ENCODE peak calls at places on chromosomes 16 and 17, in four cellular contexts. One of them, this sample, is unnamed.

GRCh38 chr16:23286131-23286532 is 16.0 kb upstream of the SCNN1B start:
- DNase-seq in H1: no peak
- DNase-seq in SK-N-SH: no peak
- DNase-seq in HCT116: no peak
- DNase-seq in this sample: no peak

GRCh38 chr17:76957600-76958464 is 89.6 kb downstream of the MGAT5B start:
- DNase-seq in HCT116: no peak
- DNase-seq in SK-N-SH: no peak
- DNase-seq in H1: no peak
- DNase-seq in this sample: no peak

GRCh38 chr17:14755002-14755401 is 454.1 kb downstream of the HS3ST3B1 start:
- DNase-seq in H1: no peak
- DNase-seq in HCT116: no peak
- DNase-seq in SK-N-SH: no peak
- DNase-seq in this sample: no peak

GRCh38 chr17:67290994-67291362 is 46.0 kb upstream of the HELZ start:
- DNase-seq in HCT116: no peak
- DNase-seq in SK-N-SH: peak; percentile 39
- DNase-seq in H1: no peak
- DNase-seq in this sample: no peak

GRCh38 chr17:65345261-65346060 is 208.3 kb downstream of the RGS9 start:
- DNase-seq in HCT116: no peak
- DNase-seq in H1: no peak
- DNase-seq in SK-N-SH: no peak
- DNase-seq in this sample: no peak

GRCh38 chr17:45997624-45998023 is 1.4 kb upstream of the STH start:
- DNase-seq in SK-N-SH: no peak
- DNase-seq in HCT116: no peak
- DNase-seq in H1: no peak
- DNase-seq in this sample: no peak

GRCh38 chr16:47523342-47524006 is 62.3 kb downstream of the PHKB start:
- DNase-seq in SK-N-SH: no peak
- DNase-seq in HCT116: no peak
- DNase-seq in H1: no peak
- DNase-seq in this sample: no peak

GRCh38 chr17:59381716-59382570 is 50.5 kb downstream of the YPEL2 start:
- DNase-seq in H1: no peak
- DNase-seq in HCT116: no peak
- DNase-seq in SK-N-SH: no peak
- DNase-seq in this sample: no peak

GRCh38 chr16:1580956-1581355 is 30.9 kb downstream of the IFT140 start:
- DNase-seq in HCT116: no peak
- DNase-seq in SK-N-SH: no peak
- DNase-seq in H1: no peak
- DNase-seq in this sample: no peak

GRCh38 chr16:70740174-70740918 is 54.5 kb upstream of the MTSS2 start:
- DNase-seq in H1: no peak
- DNase-seq in SK-N-SH: no peak
- DNase-seq in HCT116: no peak
- DNase-seq in this sample: no peak

GRCh38 chr17:67322039-67322787 is 44.2 kb downstream of the PSMD12 start:
- DNase-seq in HCT116: no peak
- DNase-seq in H1: peak; percentile 46
- DNase-seq in SK-N-SH: peak; percentile 40
- DNase-seq in this sample: peak; percentile 70

GRCh38 chr17:73118139-73118538 is 25.7 kb upstream of the SLC39A11 start:
- DNase-seq in H1: no peak
- DNase-seq in HCT116: no peak
- DNase-seq in SK-N-SH: no peak
- DNase-seq in this sample: no peak

GRCh38 chr17:77383613-77384608 is 243.1 kb downstream of the SEC14L1 start:
- DNase-seq in SK-N-SH: no peak
- DNase-seq in HCT116: no peak
- DNase-seq in H1: no peak
- DNase-seq in this sample: no peak

GRCh38 chr17:61387511-61388305 is 11.9 kb upstream of the TBX2 start:
- DNase-seq in H1: no peak
- DNase-seq in HCT116: no peak
- DNase-seq in SK-N-SH: no peak
- DNase-seq in this sample: no peak

GRCh38 chr16:67151431-67152097 is 766 bp upstream of the B3GNT9 start:
- DNase-seq in HCT116: no peak
- DNase-seq in H1: no peak
- DNase-seq in SK-N-SH: no peak
- DNase-seq in this sample: no peak

GRCh38 chr17:35947156-35947585 is 3.7 kb upstream of the LYZL6 start:
- DNase-seq in HCT116: peak; percentile 46
- DNase-seq in H1: no peak
- DNase-seq in SK-N-SH: peak; percentile 54
- DNase-seq in this sample: peak; percentile 42

GRCh38 chr17:44628234-44629188 is 27.8 kb upstream of the MEIOC start:
- DNase-seq in SK-N-SH: no peak
- DNase-seq in H1: peak; percentile 61
- DNase-seq in HCT116: no peak
- DNase-seq in this sample: peak; percentile 38

GRCh38 chr17:17739388-17740066 is 58.3 kb downstream of the RAI1 start:
- DNase-seq in SK-N-SH: peak; percentile 78
- DNase-seq in HCT116: no peak
- DNase-seq in H1: no peak
- DNase-seq in this sample: no peak

GRCh38 chr17:63699638-63700527 is at the start of gene LIMD2:
- DNase-seq in H1: no peak
- DNase-seq in HCT116: no peak
- DNase-seq in SK-N-SH: peak; percentile 99
- DNase-seq in this sample: no peak

GRCh38 chr16:12682441-12682840 is 121.2 kb downstream of the CPPED1 start:
- DNase-seq in H1: no peak
- DNase-seq in HCT116: no peak
- DNase-seq in SK-N-SH: no peak
- DNase-seq in this sample: no peak

GRCh38 chr17:76524598-76525512 is 12.7 kb downstream of the CYGB start:
- DNase-seq in SK-N-SH: no peak
- DNase-seq in H1: no peak
- DNase-seq in HCT116: no peak
- DNase-seq in this sample: no peak

GRCh38 chr16:68116256-68116853 is 31.2 kb downstream of the NFATC3 start:
- DNase-seq in H1: no peak
- DNase-seq in SK-N-SH: no peak
- DNase-seq in HCT116: no peak
- DNase-seq in this sample: no peak

GRCh38 chr17:55644346-55644745 is 78.3 kb downstream of the TMEM100 start:
- DNase-seq in SK-N-SH: no peak
- DNase-seq in H1: no peak
- DNase-seq in HCT116: no peak
- DNase-seq in this sample: no peak

GRCh38 chr17:45240905-45241314 is 19.2 kb downstream of the FMNL1 start:
- DNase-seq in H1: no peak
- DNase-seq in SK-N-SH: no peak
- DNase-seq in HCT116: no peak
- DNase-seq in this sample: no peak

GRCh38 chr17:1252203-1252608 is 18.0 kb upstream of the BHLHA9 start:
- DNase-seq in SK-N-SH: peak; percentile 72
- DNase-seq in HCT116: no peak
- DNase-seq in H1: no peak
- DNase-seq in this sample: no peak

GRCh38 chr16:3187798-3188674 is at the start of gene OR1F1:
- DNase-seq in HCT116: peak; percentile 81
- DNase-seq in SK-N-SH: peak; percentile 78
- DNase-seq in H1: no peak
- DNase-seq in this sample: peak; percentile 83

GRCh38 chr17:43453331-43453812 is 30.4 kb upstream of the DHX8 start:
- DNase-seq in HCT116: no peak
- DNase-seq in SK-N-SH: no peak
- DNase-seq in H1: no peak
- DNase-seq in this sample: no peak

GRCh38 chr17:77560417-77560816 is 398.1 kb upstream of the TNRC6C start:
- DNase-seq in SK-N-SH: no peak
- DNase-seq in H1: no peak
- DNase-seq in HCT116: no peak
- DNase-seq in this sample: no peak

GRCh38 chr16:3454093-3454492 is 10.6 kb downstream of the NAA60 start:
- DNase-seq in H1: no peak
- DNase-seq in SK-N-SH: no peak
- DNase-seq in HCT116: no peak
- DNase-seq in this sample: no peak

GRCh38 chr17:83152745-83153611 is 73.6 kb downstream of the METRNL start:
- DNase-seq in H1: no peak
- DNase-seq in SK-N-SH: peak; percentile 34
- DNase-seq in HCT116: no peak
- DNase-seq in this sample: no peak

GRCh38 chr16:5220705-5221104 is 123.1 kb upstream of the EEF2KMT start:
- DNase-seq in SK-N-SH: no peak
- DNase-seq in HCT116: no peak
- DNase-seq in H1: no peak
- DNase-seq in this sample: no peak

GRCh38 chr17:28227278-28228108 is 91.5 kb upstream of the TMEM97 start:
- DNase-seq in HCT116: peak; percentile 73
- DNase-seq in H1: peak; percentile 94
- DNase-seq in SK-N-SH: peak; percentile 94
- DNase-seq in this sample: peak; percentile 93

GRCh38 chr17:10105513-10106001 is 92.8 kb downstream of the GAS7 start:
- DNase-seq in H1: no peak
- DNase-seq in SK-N-SH: no peak
- DNase-seq in HCT116: no peak
- DNase-seq in this sample: no peak

GRCh38 chr16:83116274-83116892 is 489.6 kb downstream of the CDH13 start:
- DNase-seq in H1: no peak
- DNase-seq in SK-N-SH: no peak
- DNase-seq in HCT116: no peak
- DNase-seq in this sample: no peak

GRCh38 chr16:3020604-3021448 is 658 bp downstream of the TNFRSF12A start:
- DNase-seq in SK-N-SH: peak; percentile 72
- DNase-seq in H1: peak; percentile 78
- DNase-seq in HCT116: peak; percentile 66
- DNase-seq in this sample: no peak

GRCh38 chr16:87145181-87146176 is 171.7 kb downstream of the C16orf95 start:
- DNase-seq in H1: no peak
- DNase-seq in SK-N-SH: no peak
- DNase-seq in HCT116: peak; percentile 97
- DNase-seq in this sample: no peak

DNA sequence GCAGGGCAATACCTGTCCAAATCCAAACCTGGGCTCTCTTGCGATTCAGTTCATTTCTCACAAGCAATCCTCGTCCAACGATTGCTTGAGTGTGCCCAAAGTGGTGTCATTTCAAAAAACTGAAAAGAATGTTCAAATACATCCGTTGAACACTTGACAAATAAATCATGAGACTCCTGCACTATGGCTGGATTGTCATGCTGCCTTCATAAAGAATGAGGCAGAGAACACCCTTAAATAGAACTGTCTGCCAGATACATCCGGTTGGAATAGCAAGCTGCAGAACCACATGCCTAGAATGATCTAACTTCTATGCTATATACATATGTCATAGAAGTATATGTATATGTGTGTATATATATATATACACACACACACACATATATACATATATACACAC is 55.5 kb upstream of the HAPSTR1 start:
- DNase-seq in H1: no peak
- DNase-seq in SK-N-SH: no peak
- DNase-seq in HCT116: no peak
- DNase-seq in this sample: no peak
- H3K9ac ChIP-seq in H1: no peak overlapping the region
- H3K9ac ChIP-seq in SK-N-SH: no peak overlapping the region
- H3K9ac ChIP-seq in HCT116: no peak overlapping the region
- H3K9ac ChIP-seq in this sample: no peak overlapping the region

DNA sequence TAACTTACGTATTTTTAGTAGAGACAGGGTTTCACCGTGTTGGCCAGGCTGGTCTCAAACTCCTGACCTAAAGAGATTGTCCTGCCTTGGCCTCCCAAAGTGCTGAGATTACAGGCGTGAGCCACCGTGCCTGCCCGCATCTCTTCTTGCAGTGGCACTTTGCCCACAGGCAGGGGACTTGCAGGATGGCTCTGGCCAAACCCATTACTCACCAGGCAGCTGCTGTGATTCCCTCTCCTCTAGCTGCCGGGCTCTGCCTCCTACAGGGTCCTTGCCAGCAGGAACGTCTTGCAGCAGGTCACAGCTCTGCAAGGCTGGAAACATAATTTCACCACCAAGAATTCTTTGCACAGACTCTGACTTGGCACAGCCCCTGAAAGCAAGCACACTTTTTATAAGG is 20.2 kb downstream of the COX4I1 start:
- DNase-seq in H1: no peak
- DNase-seq in SK-N-SH: no peak
- DNase-seq in HCT116: no peak
- DNase-seq in this sample: no peak
- H3K4me1 ChIP-seq in H1: no peaks in the 10 kb centered on the region
- H3K4me1 ChIP-seq in SK-N-SH: no peaks in the 10 kb centered on the region
- H3K4me1 ChIP-seq in HCT116: peaks cover 14% of the 10 kb centered on the region
- H3K4me1 ChIP-seq in this sample: no peaks in the 10 kb centered on the region

DNA sequence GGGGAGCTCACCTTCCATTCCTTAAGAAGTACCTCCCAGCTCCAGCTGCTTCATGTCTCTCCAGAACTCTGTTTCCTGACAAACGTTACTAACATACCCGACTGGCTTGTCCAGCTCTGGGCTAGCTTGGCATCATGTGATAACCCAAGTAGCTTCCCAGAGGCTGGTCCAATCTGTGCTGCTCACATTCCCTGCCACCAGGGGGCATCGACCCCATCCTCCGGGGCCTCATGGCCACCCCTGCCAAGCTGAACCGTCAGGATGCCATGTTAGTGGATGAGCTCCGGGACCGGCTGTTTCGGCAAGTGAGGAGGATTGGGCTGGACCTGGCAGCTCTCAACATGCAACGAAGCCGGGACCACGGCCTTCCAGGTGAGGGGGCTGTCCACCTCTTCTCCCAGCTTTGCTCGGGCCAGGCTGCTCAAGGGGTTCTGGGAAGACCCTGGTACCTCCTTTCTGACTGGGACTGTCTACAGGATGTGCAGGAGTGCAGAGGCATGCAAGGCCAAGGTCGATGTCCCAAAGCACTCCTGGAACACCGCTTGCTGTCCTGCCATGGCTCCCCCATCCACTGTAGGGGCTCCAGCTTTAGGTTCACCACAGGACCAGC is 7.6 kb downstream of the EPX start:
- DNase-seq in H1: peak; percentile 27
- DNase-seq in SK-N-SH: peak; percentile 89
- DNase-seq in HCT116: peak; percentile 63
- DNase-seq in this sample: peak; percentile 33
- TF ChIP-seq YY1 in H1: peak; percentile 87
- TF ChIP-seq YY1 in SK-N-SH: peak; percentile 56
- TF ChIP-seq YY1 in HCT116: no peak
- TF ChIP-seq YY1 in this sample: no peak

GRCh38 chr17:79778504-79779087 is 648 bp downstream of the CBX2 start:
- DNase-seq in H1: no peak
- DNase-seq in HCT116: no peak
- DNase-seq in SK-N-SH: peak; percentile 87
- DNase-seq in this sample: no peak

GRCh38 chr17:79781012-79781665 is 3.2 kb downstream of the CBX2 start:
- DNase-seq in HCT116: no peak
- DNase-seq in H1: no peak
- DNase-seq in SK-N-SH: no peak
- DNase-seq in this sample: no peak

GRCh38 chr17:79777844-79778503 is at the start of gene CBX2:
- DNase-seq in HCT116: peak; percentile 32
- DNase-seq in SK-N-SH: peak; percentile 100
- DNase-seq in H1: no peak
- DNase-seq in this sample: no peak

GRCh38 chr17:79779088-79779529 is 1.2 kb downstream of the CBX2 start:
- DNase-seq in SK-N-SH: peak; percentile 73
- DNase-seq in H1: no peak
- DNase-seq in HCT116: no peak
- DNase-seq in this sample: no peak

GRCh38 chr17:79779661-79780365 is 1.9 kb downstream of the CBX2 start:
- DNase-seq in HCT116: no peak
- DNase-seq in SK-N-SH: no peak
- DNase-seq in H1: no peak
- DNase-seq in this sample: no peak
- H3K9ac ChIP-seq in HCT116: no peak overlapping the region
- H3K9ac ChIP-seq in SK-N-SH: no peak overlapping the region
- H3K9ac ChIP-seq in H1: no peak overlapping the region
- H3K9ac ChIP-seq in this sample: peak overlapping the region; percentile 95

This sample was measured in NT2/D1.